ENCODE peak calls at places on chromosomes 16 and 17, in nine cellular contexts. X is DMS 273 treated with DMSO at 0.1 percent for 48 hours; N is stimulated activated CD4-positive, alpha-beta T cell treated with anti-CD3 and anti-CD28 coated beads, Interleukin-4, amount 100 ng/mL, for 48 hours; O is neural crest cell; A is hypothalamus; C is ovary; B is IMR-90; F is tibial nerve; H is activated CD4-positive, alpha-beta memory T cell treated with anti-CD3 and anti-CD28 coated beads for 36 hours. E is an unnamed sample.
A peak's percentile ranks its signal among the peaks of the same experiment; 100 is the strongest.

GRCh38 chr16:89343501-89344291 is 126.2 kb downstream of the ZNF778 start:
- DNase-seq in X (peak; percentile 57), N (no peak), O (no peak), A (no peak), C (no peak), B (peak; percentile 53), F (no peak), H (no peak), E (no peak)

GRCh38 chr16:59886021-59886420 is 1151.9 kb upstream of the GOT2 start:
- DNase-seq in X (peak; percentile 91), N (no peak), O (no peak), A (no peak), C (no peak), B (peak; percentile 5), F (peak; percentile 50), H (no peak), E (no peak)

GRCh38 chr16:28014851-28015250 is 48.7 kb downstream of the GSG1L start:
- DNase-seq in X (no peak), N (no peak), O (no peak), A (no peak), C (no peak), B (no peak), F (no peak), H (no peak), E (no peak)

GRCh38 chr17:72719582-72720493 is 372.6 kb downstream of the SLC39A11 start:
- DNase-seq in X (no peak), N (peak; percentile 50), O (peak; percentile 48), A (peak; percentile 11), C (no peak), B (peak; percentile 67), F (no peak), H (peak; percentile 85), E (no peak)

GRCh38 chr16:10950393-10950792 is 6.0 kb downstream of the CLEC16A start:
- DNase-seq in X (no peak), N (no peak), O (no peak), A (no peak), C (no peak), B (no peak), F (no peak), H (no peak), E (no peak)

GRCh38 chr16:30758988-30759461 is 2.8 kb downstream of the CFAP119 start:
- DNase-seq in X (no peak), N (no peak), O (no peak), A (no peak), C (no peak), B (no peak), F (no peak), H (no peak), E (no peak)

GRCh38 chr17:76262732-76263344 is 2.3 kb upstream of the UBALD2 start:
- DNase-seq in X (peak; percentile 62), N (no peak), O (no peak), A (no peak), C (no peak), B (no peak), F (no peak), H (no peak), E (no peak)

GRCh38 chr16:51431517-51432241 is 280.6 kb upstream of the SALL1 start:
- DNase-seq in X (peak; percentile 14), N (no peak), O (no peak), A (peak; percentile 7), C (no peak), B (peak; percentile 99), F (no peak), H (no peak), E (no peak)

GRCh38 chr16:71540-72341 is 690 bp downstream of the RHBDF1 start:
- DNase-seq in X (no peak), N (no peak), O (peak; percentile 54), A (no peak), C (peak; percentile 79), B (peak; percentile 76), F (peak; percentile 86), H (no peak), E (peak; percentile 85)

GRCh38 chr16:69917739-69918138 is 33.4 kb upstream of the CLEC18A start:
- DNase-seq in X (no peak), N (no peak), O (no peak), A (no peak), C (peak; percentile 78), B (peak; percentile 99), F (peak; percentile 73), H (no peak), E (peak; percentile 42)